ENCODE peak calls at places on chromosome 5, in four cellular contexts. R is IMR-90, A is mesenchymal stem cell, U is mesendoderm. X is an unnamed sample.

GRCh38 chr5:159779481-159779880 is 136.8 kb upstream of the ADRA1B start:
- DNase-seq in R (no peak), A (no peak), U (no peak), X (no peak)

GRCh38 chr5:181218795-181219124 is 4.3 kb upstream of the TRIM41 start:
- DNase-seq in U (no peak), R (no peak), A (no peak), X (no peak)

GRCh38 chr5:43305948-43306563 is 7.2 kb downstream of the HMGCS1 start:
- DNase-seq in U (peak; percentile 77), R (peak; percentile 73), A (peak; percentile 75), X (peak; percentile 19)

GRCh38 chr5:142922223-142922952 is 152.2 kb downstream of the ARHGAP26 start:
- DNase-seq in R (peak; percentile 77), A (peak; percentile 57), U (no peak), X (no peak)

GRCh38 chr5:160312139-160312959 is at the start of gene CCNJL:
- DNase-seq in U (peak; percentile 87), R (peak; percentile 44), A (peak; percentile 61), X (no peak)

GRCh38 chr5:131521252-131521651 is 113.8 kb downstream of the RAPGEF6 start:
- DNase-seq in A (no peak), U (no peak), R (peak; percentile 90), X (peak; percentile 90)

GRCh38 chr5:178785999-178786398 is 55.5 kb upstream of the ZNF354A start:
- DNase-seq in U (no peak), A (peak; percentile 11), R (no peak), X (no peak)

GRCh38 chr5:150124111-150124557 is 31.5 kb downstream of the PDGFRB start:
- DNase-seq in R (no peak), A (no peak), U (no peak), X (no peak)

GRCh38 chr5:176625966-176626875 is 4.1 kb downstream of the SNCB start:
- DNase-seq in A (no peak), R (no peak), U (no peak), X (no peak)

GRCh38 chr5:139251281-139251687 is 42.3 kb upstream of the MATR3 start:
- DNase-seq in A (no peak), R (no peak), U (no peak), X (no peak)

GRCh38 chr5:13653709-13654108 is 290.8 kb downstream of the DNAH5 start:
- DNase-seq in U (no peak), A (no peak), R (no peak), X (no peak)

GRCh38 chr5:128673970-128674369 is 135.9 kb upstream of the FBN2 start:
- DNase-seq in A (no peak), R (no peak), U (peak; percentile 69), X (no peak)

GRCh38 chr5:43017438-43017820 is 22.7 kb downstream of the ANXA2R start:
- DNase-seq in U (peak; percentile 67), R (peak; percentile 55), A (peak; percentile 70), X (peak; percentile 47)

GRCh38 chr5:44809215-44809955 is 638 bp downstream of the MRPS30 start:
- DNase-seq in U (peak; percentile 86), R (peak; percentile 62), A (peak; percentile 84), X (peak; percentile 27)

GRCh38 chr5:44807269-44807668 is 1.5 kb upstream of the MRPS30 start:
- DNase-seq in R (no peak), U (no peak), A (no peak), X (no peak)

GRCh38 chr5:44809956-44810276 is 1.2 kb downstream of the MRPS30 start:
- DNase-seq in A (no peak), U (no peak), R (no peak), X (no peak)

DNA sequence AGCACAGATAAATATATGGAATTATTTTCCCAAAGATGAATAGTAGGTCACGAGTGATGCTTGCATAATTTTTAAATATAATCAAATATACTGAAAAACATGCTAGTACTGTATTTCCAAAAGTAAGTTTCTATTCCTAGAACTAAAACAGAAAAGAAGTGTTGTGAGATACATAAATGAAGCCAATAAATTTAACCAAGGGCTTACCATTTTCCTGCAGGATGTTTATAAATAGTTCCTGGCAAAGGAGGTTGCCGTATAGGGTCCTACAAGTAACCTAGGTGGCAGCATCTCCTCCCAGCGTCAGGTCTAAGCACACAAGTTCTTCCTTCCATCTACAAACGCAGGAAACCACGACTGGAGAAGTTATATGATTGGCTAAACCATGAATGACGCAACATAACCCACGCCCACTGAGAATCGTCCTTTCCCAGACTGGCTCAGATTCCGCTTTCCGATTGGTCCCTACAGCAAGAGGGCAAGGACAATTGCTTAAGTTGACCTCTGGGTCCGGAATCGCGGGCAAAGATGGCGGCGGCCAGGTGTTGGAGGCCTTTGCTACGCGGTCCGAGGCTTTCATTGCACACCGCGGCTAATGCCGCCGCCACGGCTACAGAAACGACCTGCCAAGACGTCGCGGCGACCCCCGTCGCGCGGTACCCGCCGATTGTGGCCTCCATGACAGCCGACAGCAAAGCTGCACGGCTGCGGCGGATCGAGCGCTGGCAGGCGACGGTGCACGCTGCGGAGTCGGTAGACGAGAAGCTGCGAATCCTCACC is at the start of gene MRPS30:
- DNase-seq in R (peak; percentile 99), U (peak; percentile 100), A (peak; percentile 99), X (peak; percentile 99)
- H3K23ac ChIP-seq in R (peak within 1 kb of the TSS; percentile 74), U (peak within 1 kb of the TSS; percentile 70), A (peak within 1 kb of the TSS; percentile 91), X (no peak within 1 kb of the TSS)

GRCh38 chr5:141811287-141812155 is 66.7 kb downstream of the PCDH1 start:
- DNase-seq in U (peak; percentile 76), R (no peak), A (peak; percentile 19), X (no peak)
- H2AK5ac ChIP-seq in U (no peak overlapping the region), R (no peak overlapping the region), A (no peak overlapping the region), X (no peak overlapping the region)

GRCh38 chr5:67052034-67052433 is 144.6 kb downstream of the CD180 start:
- DNase-seq in U (no peak), A (no peak), R (peak; percentile 28), X (no peak)

GRCh38 chr5:67047616-67048015 is 149.0 kb downstream of the CD180 start:
- DNase-seq in A (no peak), R (no peak), U (no peak), X (no peak)

GRCh38 chr5:67051164-67051563 is 145.4 kb downstream of the CD180 start:
- DNase-seq in A (no peak), R (no peak), U (no peak), X (no peak)

GRCh38 chr5:67050635-67051034 is 146.0 kb downstream of the CD180 start:
- DNase-seq in A (no peak), U (no peak), R (no peak), X (no peak)

GRCh38 chr5:67050125-67050524 is 146.5 kb downstream of the CD180 start:
- DNase-seq in A (no peak), U (no peak), R (no peak), X (no peak)
- H3K4me1 ChIP-seq in A (peaks cover 3% of the 10 kb centered on the region), U (no peaks in the 10 kb centered on the region), R (peaks cover 5% of the 10 kb centered on the region), X (peaks cover 3% of the 10 kb centered on the region)

DNA sequence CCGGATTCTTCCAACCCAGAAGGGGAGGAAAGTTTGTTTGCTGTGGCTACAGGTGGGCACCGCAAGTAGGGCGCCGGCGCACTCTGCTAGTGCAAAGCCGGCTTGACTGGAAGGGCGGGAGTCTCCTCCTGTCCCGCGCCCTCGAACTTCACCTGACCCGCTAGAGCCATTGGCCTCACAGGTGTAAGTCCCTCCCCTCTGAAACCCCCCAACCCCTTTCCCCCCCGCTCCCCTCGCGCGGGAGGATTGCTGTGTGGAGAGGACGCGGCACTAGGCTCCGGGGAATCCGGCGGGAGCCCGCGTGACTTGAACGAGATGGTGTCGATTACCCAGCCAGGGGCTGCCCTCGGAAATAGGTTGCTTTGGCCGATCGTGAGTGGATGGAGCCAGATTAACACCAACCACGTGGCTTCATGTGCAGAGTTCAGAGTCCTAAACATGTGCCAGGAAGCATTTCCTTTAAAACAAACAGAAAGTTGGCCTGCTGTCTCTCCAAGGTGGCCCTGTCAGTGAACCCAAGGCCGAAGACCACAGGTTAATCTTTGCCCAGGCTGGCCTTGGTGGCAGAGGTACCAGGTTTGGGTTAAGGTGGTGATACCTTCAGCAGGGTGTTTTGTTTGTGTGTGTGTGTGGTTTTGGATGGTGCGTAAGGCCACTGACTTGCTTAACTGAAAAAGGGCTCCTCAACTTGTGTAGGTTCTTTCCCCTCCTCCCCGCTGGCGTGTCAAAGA is 1.0 kb downstream of the IQGAP2 start:
- DNase-seq in A (no peak), U (peak; percentile 89), R (no peak), X (no peak)
- H3K23ac ChIP-seq in A (no peak overlapping the region), U (no peak overlapping the region), R (no peak overlapping the region), X (no peak overlapping the region)

GRCh38 chr5:9207820-9208418 is 338.0 kb downstream of the SEMA5A start:
- DNase-seq in A (peak; percentile 74), R (peak; percentile 69), U (peak; percentile 28), X (peak; percentile 79)
- H2AK5ac ChIP-seq in A (peak overlapping the region; percentile 31), R (peak overlapping the region; percentile 82), U (no peak overlapping the region), X (no peak overlapping the region)